ENCODE peak calls at places on chromosomes 16 and 17, in five cellular contexts. One of them, this sample, is unnamed.

GRCh38 chr17:56596741-56597494 is 3.4 kb downstream of the NOG start:
- DNase-seq in WERI-Rb-1: peak
- DNase-seq in aorta: no peak
- DNase-seq in body of pancreas: no peak
- DNase-seq in lower leg skin: peak
- DNase-seq in this sample: no peak

GRCh38 chr16:53745753-53746258 is 41.9 kb downstream of the FTO start:
- DNase-seq in body of pancreas: no peak
- DNase-seq in WERI-Rb-1: no peak
- DNase-seq in lower leg skin: no peak
- DNase-seq in aorta: no peak
- DNase-seq in this sample: no peak

GRCh38 chr16:29809031-29809747 is 2.8 kb upstream of the PRRT2 start:
- DNase-seq in body of pancreas: no peak
- DNase-seq in WERI-Rb-1: no peak
- DNase-seq in aorta: peak
- DNase-seq in lower leg skin: no peak
- DNase-seq in this sample: no peak

GRCh38 chr16:55641430-55642056 is 14.2 kb upstream of the SLC6A2 start:
- DNase-seq in body of pancreas: no peak
- DNase-seq in aorta: no peak
- DNase-seq in WERI-Rb-1: no peak
- DNase-seq in lower leg skin: no peak
- DNase-seq in this sample: no peak

GRCh38 chr16:8375208-8375607 is 215.1 kb downstream of the TMEM114 start:
- DNase-seq in body of pancreas: no peak
- DNase-seq in WERI-Rb-1: no peak
- DNase-seq in aorta: no peak
- DNase-seq in lower leg skin: no peak
- DNase-seq in this sample: no peak

GRCh38 chr17:60145006-60145935 is 4.5 kb upstream of the CA4 start:
- DNase-seq in aorta: no peak
- DNase-seq in lower leg skin: no peak
- DNase-seq in WERI-Rb-1: peak
- DNase-seq in body of pancreas: no peak
- DNase-seq in this sample: peak

GRCh38 chr17:40015005-40015997 is at the start of gene CSF3:
- DNase-seq in aorta: no peak
- DNase-seq in WERI-Rb-1: no peak
- DNase-seq in body of pancreas: peak
- DNase-seq in lower leg skin: no peak
- DNase-seq in this sample: no peak

GRCh38 chr17:35614835-35615234 is 27.7 kb downstream of the AP2B1 start:
- DNase-seq in body of pancreas: no peak
- DNase-seq in WERI-Rb-1: no peak
- DNase-seq in lower leg skin: no peak
- DNase-seq in aorta: no peak
- DNase-seq in this sample: no peak

GRCh38 chr16:82867425-82867824 is 240.7 kb downstream of the CDH13 start:
- DNase-seq in WERI-Rb-1: no peak
- DNase-seq in aorta: no peak
- DNase-seq in lower leg skin: no peak
- DNase-seq in body of pancreas: peak
- DNase-seq in this sample: no peak

GRCh38 chr17:15341385-15341849 is at the start of gene TEKT3:
- DNase-seq in body of pancreas: peak
- DNase-seq in aorta: peak
- DNase-seq in lower leg skin: peak
- DNase-seq in WERI-Rb-1: peak
- DNase-seq in this sample: peak

GRCh38 chr17:31308372-31308905 is 5.4 kb downstream of the EVI2B start:
- DNase-seq in lower leg skin: no peak
- DNase-seq in WERI-Rb-1: no peak
- DNase-seq in aorta: no peak
- DNase-seq in body of pancreas: no peak
- DNase-seq in this sample: no peak

GRCh38 chr16:20938426-20938825 is 37.9 kb downstream of the LYRM1 start:
- DNase-seq in WERI-Rb-1: no peak
- DNase-seq in body of pancreas: no peak
- DNase-seq in aorta: no peak
- DNase-seq in lower leg skin: no peak
- DNase-seq in this sample: no peak

GRCh38 chr16:56814537-56815432 is 50.2 kb upstream of the SLC12A3 start:
- DNase-seq in body of pancreas: no peak
- DNase-seq in lower leg skin: no peak
- DNase-seq in WERI-Rb-1: no peak
- DNase-seq in aorta: no peak
- DNase-seq in this sample: no peak

GRCh38 chr16:14539631-14540030 is 90.4 kb downstream of the PARN start:
- DNase-seq in lower leg skin: no peak
- DNase-seq in WERI-Rb-1: no peak
- DNase-seq in aorta: no peak
- DNase-seq in body of pancreas: no peak
- DNase-seq in this sample: no peak

GRCh38 chr16:12163970-12164369 is 187.4 kb downstream of the SNX29 start:
- DNase-seq in lower leg skin: no peak
- DNase-seq in WERI-Rb-1: no peak
- DNase-seq in aorta: no peak
- DNase-seq in body of pancreas: no peak
- DNase-seq in this sample: no peak

GRCh38 chr17:76207670-76208069 is 32.6 kb downstream of the RNF157 start:
- DNase-seq in WERI-Rb-1: no peak
- DNase-seq in lower leg skin: no peak
- DNase-seq in body of pancreas: no peak
- DNase-seq in aorta: no peak
- DNase-seq in this sample: no peak

GRCh38 chr17:63848834-63849689 is 6.6 kb upstream of the SMARCD2 start:
- DNase-seq in WERI-Rb-1: peak
- DNase-seq in aorta: peak
- DNase-seq in lower leg skin: peak
- DNase-seq in body of pancreas: peak
- DNase-seq in this sample: peak

GRCh38 chr17:78717431-78717980 is 64.6 kb downstream of the CYTH1 start:
- DNase-seq in body of pancreas: peak
- DNase-seq in aorta: no peak
- DNase-seq in lower leg skin: no peak
- DNase-seq in WERI-Rb-1: peak
- DNase-seq in this sample: peak

GRCh38 chr17:78716814-78717393 is 65.2 kb downstream of the CYTH1 start:
- DNase-seq in aorta: peak
- DNase-seq in body of pancreas: peak
- DNase-seq in WERI-Rb-1: peak
- DNase-seq in lower leg skin: peak
- DNase-seq in this sample: peak

GRCh38 chr17:78715000-78715771 is 66.9 kb downstream of the CYTH1 start:
- DNase-seq in aorta: no peak
- DNase-seq in body of pancreas: no peak
- DNase-seq in WERI-Rb-1: no peak
- DNase-seq in lower leg skin: no peak
- DNase-seq in this sample: no peak

GRCh38 chr17:78715876-78716275 is 66.2 kb downstream of the CYTH1 start:
- DNase-seq in body of pancreas: no peak
- DNase-seq in aorta: no peak
- DNase-seq in WERI-Rb-1: no peak
- DNase-seq in lower leg skin: no peak
- DNase-seq in this sample: no peak

DNA sequence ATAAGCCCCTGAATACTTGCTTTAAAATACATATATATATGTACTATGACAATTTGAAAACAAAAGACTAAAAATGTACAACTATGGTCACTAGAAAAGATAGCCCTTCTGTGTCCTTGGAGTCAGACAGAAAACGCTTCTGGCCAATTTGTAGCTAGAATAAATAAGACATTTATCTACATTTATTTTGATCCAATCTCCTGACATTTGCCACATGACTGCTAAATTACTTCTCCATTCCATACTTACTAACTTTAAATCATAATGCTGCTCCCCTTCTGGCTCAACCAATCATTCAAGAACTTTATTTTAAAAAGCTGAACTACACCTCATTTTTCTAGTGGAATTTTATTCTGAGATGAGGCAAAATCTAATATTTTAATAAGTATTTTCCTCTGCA is 65.8 kb downstream of the CYTH1 start:
- DNase-seq in aorta: no peak
- DNase-seq in lower leg skin: no peak
- DNase-seq in WERI-Rb-1: no peak
- DNase-seq in body of pancreas: no peak
- DNase-seq in this sample: no peak
- H3K4me3 ChIP-seq in aorta: no peak
- H3K4me3 ChIP-seq in lower leg skin: no peak
- H3K4me3 ChIP-seq in WERI-Rb-1: peak
- H3K4me3 ChIP-seq in body of pancreas: no peak
- H3K4me3 ChIP-seq in this sample: peak

GRCh38 chr17:4583796-4584124 is 569 bp upstream of the SMTNL2 start:
- DNase-seq in WERI-Rb-1: peak
- DNase-seq in aorta: no peak
- DNase-seq in lower leg skin: no peak
- DNase-seq in body of pancreas: no peak
- DNase-seq in this sample: no peak

GRCh38 chr17:4584835-4585187 is 482 bp downstream of the SMTNL2 start:
- DNase-seq in aorta: peak
- DNase-seq in WERI-Rb-1: peak
- DNase-seq in body of pancreas: no peak
- DNase-seq in lower leg skin: no peak
- DNase-seq in this sample: no peak

GRCh38 chr17:4584125-4584834 is at the start of gene SMTNL2:
- DNase-seq in WERI-Rb-1: peak
- DNase-seq in aorta: peak
- DNase-seq in body of pancreas: no peak
- DNase-seq in lower leg skin: no peak
- DNase-seq in this sample: no peak

GRCh38 chr17:4586043-4586442 is 1.7 kb downstream of the SMTNL2 start:
- DNase-seq in aorta: peak
- DNase-seq in WERI-Rb-1: no peak
- DNase-seq in body of pancreas: no peak
- DNase-seq in lower leg skin: no peak
- DNase-seq in this sample: no peak

DNA sequence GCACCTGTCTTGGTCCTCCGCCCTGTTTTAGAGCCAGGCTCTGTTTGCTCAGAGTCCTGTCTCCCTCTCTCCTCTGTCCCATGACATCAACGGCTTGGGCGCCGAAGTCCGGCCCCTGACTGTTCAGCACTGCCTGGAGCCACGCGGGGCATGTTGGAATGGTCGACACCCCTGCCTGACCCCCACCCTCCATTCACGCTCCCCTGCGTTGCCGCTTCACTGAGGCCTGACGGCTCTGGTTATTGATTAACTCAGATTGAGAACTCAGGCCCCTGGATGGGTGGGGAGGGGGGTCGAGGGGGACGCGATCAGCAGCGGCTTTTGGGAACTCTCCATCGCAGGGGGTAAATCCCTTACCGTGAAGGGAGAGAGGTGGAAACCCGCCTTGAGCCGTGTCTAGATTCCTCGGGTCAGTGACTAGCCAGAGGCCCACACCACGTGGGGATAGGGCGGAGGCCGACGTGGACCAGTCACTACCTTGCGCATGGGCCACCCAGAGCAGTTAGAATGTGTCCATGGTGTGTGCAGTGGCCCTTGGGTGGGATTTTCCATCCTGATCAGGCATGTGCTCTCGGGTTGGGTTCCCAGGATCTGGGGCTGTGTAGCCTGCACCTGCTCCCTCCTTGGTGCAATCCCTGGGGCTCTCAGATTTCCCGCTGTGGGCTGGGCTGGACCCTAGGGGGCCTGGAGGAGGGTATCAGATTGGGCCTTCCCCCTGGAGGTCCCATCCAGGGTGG is 1.0 kb downstream of the SMTNL2 start:
- DNase-seq in lower leg skin: no peak
- DNase-seq in body of pancreas: no peak
- DNase-seq in aorta: peak
- DNase-seq in WERI-Rb-1: no peak
- DNase-seq in this sample: no peak
- H3K4me3 ChIP-seq in lower leg skin: no peak
- H3K4me3 ChIP-seq in body of pancreas: no peak
- H3K4me3 ChIP-seq in aorta: no peak
- H3K4me3 ChIP-seq in WERI-Rb-1: peak
- H3K4me3 ChIP-seq in this sample: peak

GRCh38 chr16:80903616-80904015 is 99.2 kb upstream of the CDYL2 start:
- DNase-seq in aorta: no peak
- DNase-seq in WERI-Rb-1: no peak
- DNase-seq in lower leg skin: no peak
- DNase-seq in body of pancreas: no peak
- DNase-seq in this sample: no peak

GRCh38 chr16:80899804-80900592 is 95.6 kb upstream of the CDYL2 start:
- DNase-seq in body of pancreas: peak
- DNase-seq in WERI-Rb-1: no peak
- DNase-seq in lower leg skin: peak
- DNase-seq in aorta: peak
- DNase-seq in this sample: no peak

GRCh38 chr16:80896778-80897177 is 92.4 kb upstream of the CDYL2 start:
- DNase-seq in body of pancreas: no peak
- DNase-seq in aorta: no peak
- DNase-seq in WERI-Rb-1: no peak
- DNase-seq in lower leg skin: no peak
- DNase-seq in this sample: no peak

GRCh38 chr16:80902306-80903154 is 98.1 kb upstream of the CDYL2 start:
- DNase-seq in body of pancreas: peak
- DNase-seq in WERI-Rb-1: no peak
- DNase-seq in aorta: no peak
- DNase-seq in lower leg skin: no peak
- DNase-seq in this sample: no peak

DNA sequence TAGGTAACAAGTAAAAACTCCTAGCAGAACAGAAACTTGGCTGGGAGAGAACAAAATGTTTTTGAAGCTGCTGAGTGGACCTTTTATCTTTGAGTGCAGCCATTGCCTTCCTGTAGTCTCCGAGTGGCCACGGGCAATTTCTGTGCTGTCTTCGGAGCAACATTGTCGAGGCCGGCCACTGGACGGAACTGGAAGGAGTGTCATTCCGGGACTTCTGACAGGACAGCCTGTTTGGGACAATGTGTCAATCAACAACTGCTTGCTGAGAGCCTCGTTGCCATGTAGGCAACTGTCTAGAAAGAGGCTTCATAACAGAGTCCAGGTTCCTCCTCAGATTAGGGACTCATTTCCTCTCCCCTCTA is 96.2 kb upstream of the CDYL2 start:
- DNase-seq in WERI-Rb-1: no peak
- DNase-seq in lower leg skin: no peak
- DNase-seq in body of pancreas: no peak
- DNase-seq in aorta: no peak
- DNase-seq in this sample: no peak
- H3K4me3 ChIP-seq in WERI-Rb-1: no peak
- H3K4me3 ChIP-seq in lower leg skin: no peak
- H3K4me3 ChIP-seq in body of pancreas: no peak
- H3K4me3 ChIP-seq in aorta: no peak
- H3K4me3 ChIP-seq in this sample: no peak

GRCh38 chr17:79954281-79955166 is 81.1 kb downstream of the TBC1D16 start:
- DNase-seq in body of pancreas: peak
- DNase-seq in lower leg skin: peak
- DNase-seq in WERI-Rb-1: peak
- DNase-seq in aorta: no peak
- DNase-seq in this sample: peak

GRCh38 chr17:79956853-79957252 is 78.8 kb downstream of the TBC1D16 start:
- DNase-seq in aorta: no peak
- DNase-seq in lower leg skin: peak
- DNase-seq in WERI-Rb-1: peak
- DNase-seq in body of pancreas: no peak
- DNase-seq in this sample: peak

GRCh38 chr17:79953335-79953734 is 82.3 kb downstream of the TBC1D16 start:
- DNase-seq in body of pancreas: no peak
- DNase-seq in lower leg skin: no peak
- DNase-seq in aorta: no peak
- DNase-seq in WERI-Rb-1: peak
- DNase-seq in this sample: no peak

GRCh38 chr17:79955961-79956735 is 79.5 kb downstream of the TBC1D16 start:
- DNase-seq in lower leg skin: peak
- DNase-seq in body of pancreas: peak
- DNase-seq in WERI-Rb-1: peak
- DNase-seq in aorta: no peak
- DNase-seq in this sample: peak

GRCh38 chr17:79955167-79955549 is 80.5 kb downstream of the TBC1D16 start:
- DNase-seq in lower leg skin: peak
- DNase-seq in WERI-Rb-1: peak
- DNase-seq in aorta: no peak
- DNase-seq in body of pancreas: peak
- DNase-seq in this sample: peak
- H3K4me3 ChIP-seq in lower leg skin: no peak
- H3K4me3 ChIP-seq in WERI-Rb-1: no peak
- H3K4me3 ChIP-seq in aorta: no peak
- H3K4me3 ChIP-seq in body of pancreas: no peak
- H3K4me3 ChIP-seq in this sample: no peak